ENCODE peak calls at places on chromosomes 5 and 9, in four cellular contexts. One of them, this sample, is unnamed.

GRCh38 chr5:12272389-12272788 is 368.1 kb upstream of the CTNND2 start:
- DNase-seq in neural progenitor cell: peak; percentile 59
- DNase-seq in fibroblast of pulmonary artery: no peak
- DNase-seq in BJ: no peak
- DNase-seq in this sample: no peak

GRCh38 chr9:87676976-87677775 is 48.7 kb upstream of the CTSL start:
- DNase-seq in neural progenitor cell: no peak
- DNase-seq in fibroblast of pulmonary artery: peak; percentile 82
- DNase-seq in BJ: no peak
- DNase-seq in this sample: no peak

GRCh38 chr5:78361226-78361993 is 993 bp downstream of the SCAMP1 start:
- DNase-seq in neural progenitor cell: peak; percentile 50
- DNase-seq in fibroblast of pulmonary artery: peak; percentile 79
- DNase-seq in BJ: no peak
- DNase-seq in this sample: no peak

GRCh38 chr5:41559184-41559583 is 48.8 kb upstream of the PLCXD3 start:
- DNase-seq in neural progenitor cell: no peak
- DNase-seq in fibroblast of pulmonary artery: no peak
- DNase-seq in BJ: no peak
- DNase-seq in this sample: no peak

GRCh38 chr9:110192531-110193326 is 15.2 kb downstream of the C9orf152 start:
- DNase-seq in neural progenitor cell: no peak
- DNase-seq in fibroblast of pulmonary artery: peak; percentile 83
- DNase-seq in BJ: peak; percentile 99
- DNase-seq in this sample: peak; percentile 71

GRCh38 chr5:66872688-66873333 is 276.6 kb downstream of the MAST4 start:
- DNase-seq in neural progenitor cell: peak; percentile 72
- DNase-seq in fibroblast of pulmonary artery: no peak
- DNase-seq in BJ: no peak
- DNase-seq in this sample: no peak

GRCh38 chr9:124045076-124045829 is 33.7 kb downstream of the LHX2 start:
- DNase-seq in neural progenitor cell: peak; percentile 62
- DNase-seq in fibroblast of pulmonary artery: peak; percentile 76
- DNase-seq in BJ: no peak
- DNase-seq in this sample: no peak

GRCh38 chr5:56088431-56088949 is 93.7 kb upstream of the IL6ST start:
- DNase-seq in neural progenitor cell: no peak
- DNase-seq in fibroblast of pulmonary artery: no peak
- DNase-seq in BJ: no peak
- DNase-seq in this sample: no peak

GRCh38 chr5:144566747-144567415 is 396.2 kb downstream of the KCTD16 start:
- DNase-seq in neural progenitor cell: no peak
- DNase-seq in fibroblast of pulmonary artery: no peak
- DNase-seq in BJ: peak; percentile 26
- DNase-seq in this sample: no peak

GRCh38 chr9:130632081-130632710 is 32.2 kb upstream of the PRDM12 start:
- DNase-seq in neural progenitor cell: no peak
- DNase-seq in fibroblast of pulmonary artery: no peak
- DNase-seq in BJ: no peak
- DNase-seq in this sample: no peak

GRCh38 chr5:111863801-111864200 is 106.8 kb upstream of the NREP start:
- DNase-seq in neural progenitor cell: no peak
- DNase-seq in fibroblast of pulmonary artery: no peak
- DNase-seq in BJ: no peak
- DNase-seq in this sample: no peak

GRCh38 chr5:93342563-93343061 is 238.4 kb downstream of the NR2F1-AS1 start:
- DNase-seq in neural progenitor cell: no peak
- DNase-seq in fibroblast of pulmonary artery: no peak
- DNase-seq in BJ: no peak
- DNase-seq in this sample: no peak

GRCh38 chr9:97555164-97555563 is 53.7 kb downstream of the TMOD1 start:
- DNase-seq in neural progenitor cell: peak; percentile 63
- DNase-seq in fibroblast of pulmonary artery: peak; percentile 72
- DNase-seq in BJ: no peak
- DNase-seq in this sample: no peak

GRCh38 chr5:139709587-139710369 is 61.6 kb downstream of the CXXC5 start:
- DNase-seq in neural progenitor cell: no peak
- DNase-seq in fibroblast of pulmonary artery: no peak
- DNase-seq in BJ: no peak
- DNase-seq in this sample: no peak

GRCh38 chr5:16565118-16565517 is 51.7 kb downstream of the RETREG1 start:
- DNase-seq in neural progenitor cell: no peak
- DNase-seq in fibroblast of pulmonary artery: no peak
- DNase-seq in BJ: no peak
- DNase-seq in this sample: no peak

GRCh38 chr5:102221949-102222348 is 74.1 kb downstream of the SLCO4C1 start:
- DNase-seq in neural progenitor cell: no peak
- DNase-seq in fibroblast of pulmonary artery: no peak
- DNase-seq in BJ: no peak
- DNase-seq in this sample: no peak

GRCh38 chr9:129027685-129028191 is 393 bp downstream of the SH3GLB2 start:
- DNase-seq in neural progenitor cell: no peak
- DNase-seq in fibroblast of pulmonary artery: no peak
- DNase-seq in BJ: no peak
- DNase-seq in this sample: no peak

GRCh38 chr9:131677445-131678180 is 62.3 kb downstream of the RAPGEF1 start:
- DNase-seq in neural progenitor cell: peak; percentile 39
- DNase-seq in fibroblast of pulmonary artery: peak; percentile 77
- DNase-seq in BJ: peak; percentile 65
- DNase-seq in this sample: no peak

GRCh38 chr9:33498387-33498786 is 24.7 kb upstream of the NOL6 start:
- DNase-seq in neural progenitor cell: no peak
- DNase-seq in fibroblast of pulmonary artery: peak; percentile 37
- DNase-seq in BJ: no peak
- DNase-seq in this sample: no peak
- TF ChIP-seq CTCF in neural progenitor cell: peak; percentile 29
- TF ChIP-seq CTCF in fibroblast of pulmonary artery: peak; percentile 26
- TF ChIP-seq CTCF in BJ: peak; percentile 37
- TF ChIP-seq CTCF in this sample: no peak

GRCh38 chr5:154849791-154850201 is 607 bp downstream of the FAXDC2 start:
- DNase-seq in neural progenitor cell: no peak
- DNase-seq in fibroblast of pulmonary artery: peak; percentile 89
- DNase-seq in BJ: no peak
- DNase-seq in this sample: no peak
- H3K4me3 ChIP-seq in neural progenitor cell: peak overlapping the region; percentile 47
- H3K4me3 ChIP-seq in fibroblast of pulmonary artery: peak overlapping the region; percentile 75
- H3K4me3 ChIP-seq in BJ: peak overlapping the region; percentile 49
- H3K4me3 ChIP-seq in this sample: peak overlapping the region; percentile 54

DNA sequence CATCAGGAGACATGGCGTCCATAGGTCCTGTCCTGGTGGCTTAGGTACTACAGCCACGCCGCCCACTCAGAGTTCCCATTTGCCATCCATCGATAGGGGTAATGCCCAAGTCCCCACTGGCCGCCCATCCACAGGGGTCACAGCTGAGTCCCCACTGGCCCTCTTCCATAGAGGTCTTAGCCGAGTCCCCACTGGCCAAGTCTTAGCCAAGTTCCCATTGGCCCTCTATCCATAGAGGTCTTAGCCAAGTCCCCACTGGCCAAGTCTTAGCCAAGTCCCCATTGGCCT is 17.4 kb downstream of the EXOC3 start:
- DNase-seq in neural progenitor cell: no peak
- DNase-seq in fibroblast of pulmonary artery: no peak
- DNase-seq in BJ: no peak
- DNase-seq in this sample: no peak
- TF ChIP-seq CTCF in neural progenitor cell: no peak
- TF ChIP-seq CTCF in fibroblast of pulmonary artery: no peak
- TF ChIP-seq CTCF in BJ: no peak
- TF ChIP-seq CTCF in this sample: no peak

GRCh38 chr5:138022912-138023311 is 10.0 kb downstream of the FAM13B start:
- DNase-seq in neural progenitor cell: no peak
- DNase-seq in fibroblast of pulmonary artery: no peak
- DNase-seq in BJ: no peak
- DNase-seq in this sample: no peak
- H3K4me3 ChIP-seq in neural progenitor cell: no peak overlapping the region
- H3K4me3 ChIP-seq in fibroblast of pulmonary artery: no peak overlapping the region
- H3K4me3 ChIP-seq in BJ: no peak overlapping the region
- H3K4me3 ChIP-seq in this sample: no peak overlapping the region

GRCh38 chr5:73838901-73839300 is 212.9 kb downstream of the ARHGEF28 start:
- DNase-seq in neural progenitor cell: no peak
- DNase-seq in fibroblast of pulmonary artery: peak; percentile 38
- DNase-seq in BJ: no peak
- DNase-seq in this sample: no peak

GRCh38 chr5:73844165-73844564 is 218.2 kb downstream of the ARHGEF28 start:
- DNase-seq in neural progenitor cell: no peak
- DNase-seq in fibroblast of pulmonary artery: no peak
- DNase-seq in BJ: no peak
- DNase-seq in this sample: no peak

GRCh38 chr5:73836607-73837006 is 210.6 kb downstream of the ARHGEF28 start:
- DNase-seq in neural progenitor cell: no peak
- DNase-seq in fibroblast of pulmonary artery: no peak
- DNase-seq in BJ: no peak
- DNase-seq in this sample: no peak

DNA sequence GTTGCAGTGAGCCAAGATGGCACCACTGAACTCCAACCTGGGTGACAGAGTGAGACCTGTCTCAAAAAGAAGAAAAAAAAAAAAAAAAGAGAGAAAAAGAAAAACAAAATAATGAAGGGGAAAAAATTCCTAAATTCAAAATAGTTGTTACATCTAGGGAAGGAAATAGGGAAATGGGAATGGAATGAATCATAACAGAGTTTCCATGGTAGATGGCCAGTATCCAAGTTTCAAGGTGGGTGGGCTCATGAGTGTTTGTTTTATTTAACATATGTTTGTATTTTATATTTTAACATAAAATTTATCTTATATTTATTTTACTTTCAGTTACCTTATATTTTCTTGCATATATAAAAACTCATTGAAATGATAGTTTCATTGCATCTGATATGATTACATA is 215.6 kb downstream of the ARHGEF28 start:
- DNase-seq in neural progenitor cell: no peak
- DNase-seq in fibroblast of pulmonary artery: no peak
- DNase-seq in BJ: no peak
- DNase-seq in this sample: no peak
- TF ChIP-seq CTCF in neural progenitor cell: no peak
- TF ChIP-seq CTCF in fibroblast of pulmonary artery: no peak
- TF ChIP-seq CTCF in BJ: no peak
- TF ChIP-seq CTCF in this sample: no peak